ENCODE peak calls at places on chromosomes 2 and 18, in four cellular contexts. P, X, T and W are unnamed samples.

GRCh38 chr2:157221394-157221988 is 36.0 kb upstream of the GALNT5 start:
- DNase-seq in P (no peak), X (no peak), T (no peak), W (no peak)

GRCh38 chr2:162256621-162257020 is 13.4 kb upstream of the FAP start:
- DNase-seq in P (no peak), X (no peak), T (no peak), W (no peak)

GRCh38 chr18:48342588-48342987 is 66.6 kb downstream of the ZBTB7C start:
- DNase-seq in P (no peak), X (no peak), T (no peak), W (no peak)

GRCh38 chr18:44599409-44599808 is 81.3 kb upstream of the SETBP1 start:
- DNase-seq in P (no peak), X (no peak), T (no peak), W (no peak)

GRCh38 chr2:4673025-4673489 is 969.7 kb downstream of the DCDC2C start:
- DNase-seq in P (no peak), X (no peak), T (no peak), W (no peak)

GRCh38 chr2:54048117-54048785 is 67.2 kb upstream of the ACYP2 start:
- DNase-seq in P (no peak), X (peak; percentile 6), T (no peak), W (no peak)

GRCh38 chr18:43465483-43465882 is 188.2 kb upstream of the SYT4 start:
- DNase-seq in P (no peak), X (no peak), T (no peak), W (no peak)

GRCh38 chr18:55406374-55407045 is 181.5 kb downstream of the TCF4 start:
- DNase-seq in P (no peak), X (no peak), T (no peak), W (no peak)

GRCh38 chr2:38073211-38074005 is 2.5 kb downstream of the CYP1B1 start:
- DNase-seq in P (no peak), X (no peak), T (no peak), W (no peak)

GRCh38 chr2:86225581-86225980 is 26.3 kb downstream of the MRPL35 start:
- DNase-seq in P (no peak), X (peak; percentile 26), T (no peak), W (peak; percentile 37)

GRCh38 chr2:64699712-64700111 is 46.0 kb upstream of the SERTAD2 start:
- DNase-seq in P (no peak), X (peak; percentile 10), T (no peak), W (peak; percentile 24)

GRCh38 chr2:74347747-74348146 is 4.5 kb upstream of the SLC4A5 start:
- DNase-seq in P (no peak), X (no peak), T (no peak), W (no peak)

GRCh38 chr18:58670561-58671121 is 624 bp upstream of the MALT1 start:
- DNase-seq in P (no peak), X (no peak), T (no peak), W (no peak)

GRCh38 chr2:64063454-64063853 is 44.2 kb upstream of the VPS54 start:
- DNase-seq in P (no peak), X (no peak), T (no peak), W (no peak)

GRCh38 chr2:226426292-226426736 is 373.3 kb downstream of the IRS1 start:
- DNase-seq in P (no peak), X (no peak), T (no peak), W (no peak)

GRCh38 chr2:183037660-183038340 is 457 bp downstream of the NCKAP1 start:
- DNase-seq in P (peak; percentile 90), X (peak; percentile 43), T (no peak), W (no peak)

GRCh38 chr2:216575465-216575864 is 57.8 kb upstream of the IGFBP2 start:
- DNase-seq in P (no peak), X (no peak), T (no peak), W (no peak)

GRCh38 chr2:37390777-37391176 is 46.3 kb downstream of the QPCT start:
- DNase-seq in P (no peak), X (no peak), T (no peak), W (no peak)

GRCh38 chr2:173346035-173346434 is 8.6 kb upstream of the CDCA7 start:
- DNase-seq in P (no peak), X (no peak), T (no peak), W (no peak)

GRCh38 chr2:172439509-172439860 is 12.1 kb downstream of the ITGA6 start:
- DNase-seq in P (no peak), X (no peak), T (no peak), W (no peak)

GRCh38 chr2:71313016-71313766 is 18.4 kb upstream of the ZNF638 start:
- DNase-seq in P (no peak), X (no peak), T (no peak), W (no peak)

GRCh38 chr2:44706584-44707553 is 234.6 kb upstream of the SIX3 start:
- DNase-seq in P (no peak), X (no peak), T (no peak), W (no peak)

GRCh38 chr2:191947235-191947634 is 100.3 kb upstream of the CAVIN2 start:
- DNase-seq in P (no peak), X (no peak), T (no peak), W (no peak)

GRCh38 chr18:75161629-75162028 is 47.3 kb downstream of the PTGR3 start:
- DNase-seq in P (no peak), X (peak; percentile 33), T (no peak), W (no peak)

GRCh38 chr18:22674300-22674699 is 256.6 kb upstream of the CTAGE1 start:
- DNase-seq in P (no peak), X (no peak), T (peak; percentile 88), W (no peak)

GRCh38 chr2:96354492-96354891 is 18.9 kb downstream of the NCAPH start:
- DNase-seq in P (no peak), X (no peak), T (no peak), W (no peak)

GRCh38 chr2:96361751-96362150 is 26.2 kb downstream of the NCAPH start:
- DNase-seq in P (no peak), X (no peak), T (no peak), W (no peak)

GRCh38 chr2:96356889-96357288 is 21.3 kb downstream of the NCAPH start:
- DNase-seq in P (no peak), X (no peak), T (no peak), W (no peak)

GRCh38 chr2:96359866-96360265 is 24.3 kb downstream of the NCAPH start:
- DNase-seq in P (no peak), X (no peak), T (no peak), W (no peak)

GRCh38 chr2:96359310-96359709 is 23.7 kb downstream of the NCAPH start:
- DNase-seq in P (no peak), X (peak; percentile 58), T (no peak), W (no peak)
- TF ChIP-seq CTCF in P (peak; percentile 25), X (no peak), T (peak; percentile 32), W (no peak)

DNA sequence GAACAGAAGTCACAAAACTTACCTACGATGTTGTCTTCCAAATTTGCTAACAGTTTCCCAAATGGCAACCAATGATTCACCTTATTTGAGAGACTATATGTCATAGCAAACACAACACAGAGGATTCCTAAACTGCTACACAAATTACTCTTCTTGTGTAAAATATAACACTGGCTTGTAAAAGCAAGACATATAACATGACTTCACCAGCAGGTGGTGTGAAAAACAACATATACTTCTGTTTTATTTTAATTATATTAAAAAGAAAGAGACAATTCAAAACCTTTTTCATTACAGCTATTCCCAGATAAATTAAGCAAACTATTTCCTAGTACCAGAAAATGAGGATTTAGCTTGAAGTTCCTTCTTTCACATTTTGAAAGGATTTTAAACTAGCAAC is 62.2 kb downstream of the SCN3A start:
- DNase-seq in P (no peak), X (no peak), T (no peak), W (no peak)
- TF ChIP-seq CTCF in P (peak; percentile 75), X (no peak), T (peak; percentile 34), W (no peak)

GRCh38 chr18:78813156-78813555 is 166.5 kb upstream of the SALL3 start:
- DNase-seq in P (no peak), X (no peak), T (no peak), W (no peak)

GRCh38 chr18:78816114-78816513 is 163.5 kb upstream of the SALL3 start:
- DNase-seq in P (no peak), X (no peak), T (no peak), W (no peak)

GRCh38 chr18:78814766-78815165 is 164.9 kb upstream of the SALL3 start:
- DNase-seq in P (no peak), X (no peak), T (no peak), W (no peak)

GRCh38 chr18:78813898-78814297 is 165.7 kb upstream of the SALL3 start:
- DNase-seq in P (no peak), X (no peak), T (no peak), W (no peak)

GRCh38 chr18:78814321-78814720 is 165.3 kb upstream of the SALL3 start:
- DNase-seq in P (no peak), X (no peak), T (no peak), W (no peak)
- TF ChIP-seq CTCF in P (no peak), X (no peak), T (no peak), W (no peak)

DNA sequence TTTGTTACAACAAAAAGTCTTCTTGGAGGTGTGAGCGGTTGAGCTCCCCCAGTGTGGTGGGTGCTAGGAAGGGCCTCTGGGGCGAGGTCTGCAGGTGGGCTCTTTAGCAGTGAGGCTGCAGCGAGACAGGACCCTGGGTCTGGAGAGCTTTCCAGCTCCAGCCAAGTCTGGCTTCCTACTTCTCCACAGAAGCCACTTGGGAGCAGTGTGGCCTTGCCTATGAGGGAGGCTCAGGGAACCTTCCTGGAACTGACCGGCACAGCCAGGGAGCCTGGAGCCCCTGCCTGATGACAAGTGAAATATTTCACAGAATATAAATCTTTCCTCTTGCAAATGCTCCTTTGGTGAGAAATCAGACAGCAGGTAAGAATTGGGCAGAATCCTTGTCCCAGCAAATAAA is 289.6 kb upstream of the SPRED2 start:
- DNase-seq in P (no peak), X (no peak), T (no peak), W (no peak)
- TF ChIP-seq CTCF in P (peak; percentile 76), X (no peak), T (peak; percentile 26), W (no peak)

DNA sequence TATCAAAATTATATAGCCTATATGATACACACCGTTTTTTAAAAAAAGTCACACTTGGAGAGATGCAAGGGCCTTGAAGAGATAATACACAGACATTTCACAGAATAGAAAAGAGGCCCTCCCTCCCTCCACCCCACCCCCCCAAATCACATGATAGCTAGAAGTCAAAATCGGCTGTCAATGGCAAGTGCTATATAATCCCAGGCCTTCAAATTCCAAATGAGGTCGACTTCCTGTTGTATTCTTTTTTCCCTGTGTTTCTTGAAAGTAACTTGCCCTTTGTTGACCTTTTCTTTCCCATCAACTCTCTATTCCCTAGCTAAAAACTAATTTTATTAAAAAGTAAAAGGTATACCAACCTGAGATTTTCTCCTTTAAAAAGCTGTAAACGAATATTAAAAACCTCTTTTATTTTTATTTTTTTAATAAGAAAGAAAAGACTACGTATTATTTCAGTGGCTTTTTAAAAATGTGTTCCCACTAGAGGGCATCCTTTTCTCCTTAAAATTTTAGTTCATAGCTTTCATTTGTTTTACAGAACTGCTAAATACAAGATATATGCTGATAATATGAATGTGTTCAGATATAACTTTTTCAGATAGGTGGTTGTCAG is 46.6 kb downstream of the KCMF1 start:
- DNase-seq in P (no peak), X (no peak), T (no peak), W (no peak)
- TF ChIP-seq CTCF in P (peak; percentile 83), X (peak; percentile 56), T (peak; percentile 12), W (no peak)

GRCh38 chr2:151374426-151374825 is 17.0 kb downstream of the TNFAIP6 start:
- DNase-seq in P (no peak), X (no peak), T (peak; percentile 69), W (no peak)
- TF ChIP-seq CTCF in P (no peak), X (no peak), T (no peak), W (no peak)